ENCODE peak calls at places on chromosome 13, in five cellular contexts. N, A, P, V and Q are unnamed samples.

GRCh38 chr13:20847298-20847697 is 55.2 kb downstream of the XPO4 start:
- DNase-seq in N (no peak), A (no peak), P (no peak), V (no peak), Q (no peak)

GRCh38 chr13:108033800-108034707 is 181.3 kb downstream of the LIG4 start:
- DNase-seq in N (no peak), A (no peak), P (no peak), V (no peak), Q (no peak)

GRCh38 chr13:47858678-47859050 is 142.4 kb downstream of the SUCLA2 start:
- DNase-seq in N (no peak), A (no peak), P (no peak), V (no peak), Q (no peak)

GRCh38 chr13:98984983-98985382 is 7.1 kb upstream of the DOCK9 start:
- DNase-seq in N (no peak), A (no peak), P (no peak), V (no peak), Q (no peak)

GRCh38 chr13:50080158-50080855 is 65.1 kb downstream of the KCNRG start:
- DNase-seq in N (no peak), A (no peak), P (no peak), V (peak), Q (no peak)

GRCh38 chr13:114279770-114280169 is 1.6 kb upstream of the UPF3A start:
- DNase-seq in N (peak), A (no peak), P (no peak), V (no peak), Q (no peak)

GRCh38 chr13:25300861-25301346 is 521 bp upstream of the NUP58 start:
- DNase-seq in N (peak), A (no peak), P (no peak), V (peak), Q (no peak)

GRCh38 chr13:62129000-62129551 is 713.4 kb upstream of the PCDH20 start:
- DNase-seq in N (no peak), A (no peak), P (no peak), V (no peak), Q (no peak)

GRCh38 chr13:74825170-74825948 is 656.6 kb downstream of the TBC1D4 start:
- DNase-seq in N (no peak), A (no peak), P (no peak), V (no peak), Q (no peak)

GRCh38 chr13:100381595-100382224 is 206.9 kb downstream of the GGACT start:
- DNase-seq in N (no peak), A (no peak), P (no peak), V (no peak), Q (no peak)

GRCh38 chr13:85497652-85498051 is 301.6 kb downstream of the SLITRK6 start:
- DNase-seq in N (no peak), A (no peak), P (no peak), V (no peak), Q (no peak)

GRCh38 chr13:50691682-50692263 is 151.7 kb downstream of the DLEU7 start:
- DNase-seq in N (no peak), A (no peak), P (no peak), V (no peak), Q (no peak)

GRCh38 chr13:66972659-66973058 is 257.5 kb downstream of the PCDH9 start:
- DNase-seq in N (no peak), A (no peak), P (no peak), V (no peak), Q (no peak)

GRCh38 chr13:21638319-21639282 is 32.3 kb upstream of the FGF9 start:
- DNase-seq in N (no peak), A (no peak), P (no peak), V (peak), Q (no peak)

GRCh38 chr13:51499841-51500240 is 47.0 kb upstream of the INTS6 start:
- DNase-seq in N (no peak), A (no peak), P (no peak), V (no peak), Q (no peak)

GRCh38 chr13:76307157-76307556 is 579.0 kb downstream of the KCTD12 start:
- DNase-seq in N (no peak), A (no peak), P (no peak), V (no peak), Q (no peak)

GRCh38 chr13:73765651-73766384 is 368.4 kb downstream of the KLF12 start:
- DNase-seq in N (peak), A (peak), P (peak), V (peak), Q (no peak)

GRCh38 chr13:22114630-22115311 is 443.9 kb downstream of the FGF9 start:
- DNase-seq in N (no peak), A (no peak), P (no peak), V (no peak), Q (peak)

GRCh38 chr13:99314640-99315176 is 7.5 kb upstream of the GPR183 start:
- DNase-seq in N (no peak), A (no peak), P (no peak), V (no peak), Q (no peak)

GRCh38 chr13:102309110-102309509 is 92.7 kb downstream of the FGF14 start:
- DNase-seq in N (no peak), A (no peak), P (no peak), V (no peak), Q (no peak)

GRCh38 chr13:78712866-78713265 is 53.9 kb upstream of the OBI1 start:
- DNase-seq in N (no peak), A (no peak), P (no peak), V (no peak), Q (no peak)

GRCh38 chr13:27393101-27393500 is 31.3 kb upstream of the GTF3A start:
- DNase-seq in N (no peak), A (no peak), P (no peak), V (no peak), Q (no peak)

GRCh38 chr13:78604782-78605611 is 1.6 kb upstream of the POU4F1 start:
- DNase-seq in N (no peak), A (no peak), P (no peak), V (no peak), Q (no peak)

GRCh38 chr13:114099191-114099590 is 33.2 kb downstream of the RASA3 start:
- DNase-seq in N (peak), A (no peak), P (no peak), V (peak), Q (peak)

GRCh38 chr13:48909088-48909389 is 66.7 kb upstream of the FNDC3A start:
- DNase-seq in N (no peak), A (no peak), P (peak), V (peak), Q (no peak)

GRCh38 chr13:97648171-97648880 is 214.4 kb downstream of the RAP2A start:
- DNase-seq in N (no peak), A (no peak), P (no peak), V (no peak), Q (no peak)

GRCh38 chr13:112928958-112929777 is 39.8 kb upstream of the MCF2L start:
- DNase-seq in N (no peak), A (no peak), P (no peak), V (peak), Q (peak)

GRCh38 chr13:113765241-113765910 is 6.3 kb downstream of the TMEM255B start:
- DNase-seq in N (peak), A (no peak), P (no peak), V (no peak), Q (no peak)

GRCh38 chr13:31227870-31228269 is 28.1 kb downstream of the B3GLCT start:
- DNase-seq in N (no peak), A (no peak), P (no peak), V (no peak), Q (no peak)

GRCh38 chr13:110108348-110109139 is 198.4 kb downstream of the COL4A1 start:
- DNase-seq in N (no peak), A (peak), P (peak), V (peak), Q (peak)
- TF ChIP-seq POLR2AphosphoS5 in N (no peak), A (peak), P (no peak), V (no peak), Q (no peak)

DNA sequence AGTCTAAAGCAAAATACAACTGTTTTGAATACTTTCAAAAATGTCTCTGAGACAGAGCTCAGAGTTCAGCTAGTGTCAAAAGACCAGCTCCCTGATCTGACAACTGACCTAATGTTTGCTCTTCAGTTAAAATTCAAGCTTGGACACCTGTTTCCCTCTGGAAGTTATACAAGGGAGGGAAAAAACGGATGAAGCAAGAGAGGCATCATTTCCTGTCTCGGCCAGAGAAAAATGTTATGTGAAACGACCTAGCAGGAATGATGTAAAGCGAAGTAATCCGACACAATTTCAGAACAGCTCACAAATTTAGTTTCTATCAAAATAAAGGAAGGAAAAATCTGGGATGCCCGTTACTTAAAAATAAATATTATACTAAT is 59.4 kb downstream of the ZAR1L start:
- DNase-seq in N (no peak), A (no peak), P (no peak), V (no peak), Q (no peak)
- H3K4me3 ChIP-seq in N (no peak), A (peak), P (peak), V (no peak), Q (no peak)

GRCh38 chr13:109869312-109870237 is 83.2 kb upstream of the IRS2 start:
- DNase-seq in N (peak), A (peak), P (peak), V (peak), Q (no peak)
- TF ChIP-seq CTCF in N (no peak), A (no peak), P (no peak), V (peak), Q (no peak)

GRCh38 chr13:110713642-110713952 is at the start of gene ING1:
- DNase-seq in N (no peak), A (no peak), P (no peak), V (no peak), Q (no peak)

GRCh38 chr13:110713981-110714797 is 689 bp downstream of the ING1 start:
- DNase-seq in N (peak), A (peak), P (peak), V (peak), Q (no peak)

GRCh38 chr13:110711778-110712070 is 1.8 kb upstream of the ING1 start:
- DNase-seq in N (peak), A (no peak), P (no peak), V (no peak), Q (no peak)

GRCh38 chr13:110712081-110712848 is 1.2 kb upstream of the ING1 start:
- DNase-seq in N (peak), A (peak), P (peak), V (peak), Q (peak)

DNA sequence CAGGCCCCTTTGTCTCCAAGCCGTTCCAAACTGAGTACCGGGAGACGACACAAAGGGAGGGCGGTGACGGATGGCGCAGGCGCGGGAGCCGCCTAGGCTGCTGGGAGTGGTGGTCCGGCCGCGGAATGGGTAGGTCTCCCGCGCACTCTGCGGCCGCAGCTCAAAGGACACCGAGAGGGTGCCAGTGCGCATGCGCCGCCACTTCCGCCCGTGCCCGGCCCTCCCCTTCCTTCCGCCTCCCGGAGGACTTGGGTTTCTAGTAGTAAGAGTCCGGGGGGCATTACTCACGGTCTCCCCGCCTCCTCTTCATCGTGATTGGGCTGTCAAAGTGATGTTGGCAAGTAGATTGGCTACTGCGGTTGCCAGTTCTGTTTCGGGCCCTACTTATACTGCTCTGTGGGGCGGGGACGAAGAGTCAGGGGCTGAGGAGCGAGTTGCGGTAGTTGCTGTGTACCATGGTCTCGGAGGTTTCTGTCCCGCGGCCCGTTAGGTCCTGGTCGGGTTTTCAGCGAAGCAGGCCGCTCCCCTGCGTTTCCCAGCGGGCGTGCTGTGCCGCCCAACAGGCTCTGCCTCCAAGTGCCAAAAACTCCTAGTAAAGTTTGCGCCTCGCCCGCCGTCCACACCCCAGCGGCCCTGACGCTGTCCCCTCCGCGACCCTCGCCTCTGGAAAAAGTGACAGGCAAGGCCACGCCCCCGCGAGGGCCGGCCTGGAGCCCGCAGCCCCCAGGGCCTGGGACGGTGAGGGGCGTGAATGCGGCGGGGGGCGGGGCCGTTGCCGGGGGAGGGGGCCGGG is 455 bp upstream of the ING1 start:
- DNase-seq in N (peak), A (peak), P (peak), V (peak), Q (peak)
- TF ChIP-seq POLR2AphosphoS5 in N (peak), A (peak), P (peak), V (peak), Q (peak)

DNA sequence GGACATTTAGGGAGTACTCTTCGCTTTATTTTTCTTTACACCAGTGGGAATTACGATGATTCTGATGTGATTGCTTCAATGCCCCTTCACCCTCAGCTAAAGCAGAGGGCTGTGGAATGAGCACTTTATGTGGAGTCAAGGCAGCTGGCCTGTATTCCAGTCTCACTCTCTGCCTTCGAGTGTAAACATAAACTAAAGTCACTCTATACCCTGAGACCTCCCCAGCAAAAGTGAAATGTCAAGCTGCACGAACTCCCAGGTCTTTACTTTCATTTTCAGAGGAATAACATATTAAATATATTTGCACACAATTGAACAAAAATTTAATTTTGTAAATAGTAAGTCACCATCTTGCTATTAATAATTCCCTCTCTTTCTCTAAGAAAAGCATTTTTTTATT is 557.1 kb downstream of the DACH1 start:
- DNase-seq in N (no peak), A (no peak), P (no peak), V (no peak), Q (no peak)
- H3K4me3 ChIP-seq in N (no peak), A (no peak), P (no peak), V (no peak), Q (no peak)

DNA sequence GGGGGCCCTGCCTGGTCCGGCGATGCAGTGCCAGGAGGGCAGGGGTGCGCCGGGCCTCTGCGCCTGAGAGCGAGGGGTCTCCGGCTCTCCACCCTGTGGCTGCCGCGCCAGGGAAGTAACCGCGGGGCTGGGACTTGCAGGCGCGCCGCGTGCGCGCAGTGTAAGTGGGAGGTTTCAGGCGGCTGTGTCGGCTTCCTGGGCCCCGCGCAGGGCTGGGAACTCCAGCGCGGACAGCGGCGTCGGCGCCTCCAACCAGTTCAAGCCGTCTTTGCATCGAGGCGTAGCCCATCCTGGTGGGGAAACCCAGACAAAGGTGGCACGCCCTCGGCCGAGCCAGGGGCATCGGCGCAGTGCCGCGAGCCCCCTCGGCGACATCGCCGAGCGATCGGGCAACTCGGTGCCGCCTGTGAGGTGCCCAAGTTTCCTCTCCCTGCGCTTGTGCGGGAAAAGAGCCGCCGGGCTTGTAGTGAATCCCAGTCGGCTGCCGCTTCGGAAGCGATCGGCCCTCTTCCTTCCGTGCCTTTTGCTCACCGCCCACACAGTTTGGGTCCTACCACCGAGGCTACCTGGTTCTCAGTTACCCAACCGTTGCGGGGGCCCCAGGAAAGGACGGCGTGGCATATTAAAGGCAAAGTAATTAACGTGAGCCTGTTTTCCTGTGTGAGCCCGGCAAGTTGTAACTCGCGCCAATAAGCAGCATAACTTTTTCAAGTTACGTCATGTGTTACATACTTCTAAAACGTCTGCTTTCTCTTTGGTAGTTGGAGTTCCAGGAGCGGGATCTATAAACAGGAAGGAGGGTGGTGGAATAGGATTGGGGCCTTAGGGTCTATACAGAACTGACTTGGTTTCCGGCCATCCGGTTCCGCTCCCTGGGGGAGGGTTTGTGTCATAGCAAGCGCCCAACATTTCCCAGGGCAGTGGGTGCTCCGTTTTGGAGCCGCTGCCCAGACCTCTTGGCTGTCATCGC is 1.2 kb downstream of the LRCH1 start:
- DNase-seq in N (peak), A (peak), P (peak), V (peak), Q (peak)
- TF ChIP-seq CTCF in N (peak), A (peak), P (no peak), V (peak), Q (no peak)

GRCh38 chr13:44212633-44213387 is 160.8 kb upstream of the SERP2 start:
- DNase-seq in N (no peak), A (no peak), P (no peak), V (no peak), Q (no peak)
- TF ChIP-seq POLR2AphosphoS5 in N (no peak), A (peak), P (no peak), V (peak), Q (no peak)

GRCh38 chr13:24148414-24149305 is 11.9 kb upstream of the SPATA13 start:
- DNase-seq in N (no peak), A (peak), P (peak), V (peak), Q (no peak)
- H3K4me3 ChIP-seq in N (no peak), A (no peak), P (no peak), V (no peak), Q (no peak)

GRCh38 chr13:109784590-109785140 is 1.7 kb downstream of the IRS2 start:
- DNase-seq in N (peak), A (peak), P (peak), V (peak), Q (no peak)
- TF ChIP-seq CTCF in N (peak), A (peak), P (no peak), V (peak), Q (no peak)